ENCODE peak calls at places on chromosomes 12 and 14, in four cellular contexts. One of them, this sample, is unnamed.

GRCh38 chr12:129701536-129702165 is 202.2 kb downstream of the TMEM132D start:
- DNase-seq in NCI-H2081: no peak
- DNase-seq in WTC11: no peak
- DNase-seq in HL-60: no peak
- DNase-seq in this sample: no peak

GRCh38 chr14:77714926-77715325 is 7.0 kb downstream of the SLIRP start:
- DNase-seq in HL-60: no peak
- DNase-seq in WTC11: no peak
- DNase-seq in NCI-H2081: no peak
- DNase-seq in this sample: no peak

GRCh38 chr12:41709463-41710285 is 435.0 kb downstream of the GXYLT1 start:
- DNase-seq in WTC11: no peak
- DNase-seq in NCI-H2081: no peak
- DNase-seq in HL-60: no peak
- DNase-seq in this sample: no peak

GRCh38 chr12:41932470-41932991 is 212.1 kb downstream of the GXYLT1 start:
- DNase-seq in NCI-H2081: peak
- DNase-seq in HL-60: no peak
- DNase-seq in WTC11: peak
- DNase-seq in this sample: peak

GRCh38 chr12:85874064-85874463 is at the start of gene NTS:
- DNase-seq in HL-60: no peak
- DNase-seq in NCI-H2081: peak
- DNase-seq in WTC11: no peak
- DNase-seq in this sample: no peak

GRCh38 chr12:2347844-2348476 is 295.2 kb downstream of the CACNA1C start:
- DNase-seq in NCI-H2081: no peak
- DNase-seq in WTC11: no peak
- DNase-seq in HL-60: no peak
- DNase-seq in this sample: no peak

GRCh38 chr12:48779869-48780268 is 9.0 kb downstream of the ADCY6 start:
- DNase-seq in HL-60: peak
- DNase-seq in WTC11: no peak
- DNase-seq in NCI-H2081: no peak
- DNase-seq in this sample: no peak

GRCh38 chr12:79555006-79555925 is 135.5 kb downstream of the PAWR start:
- DNase-seq in HL-60: no peak
- DNase-seq in WTC11: no peak
- DNase-seq in NCI-H2081: peak
- DNase-seq in this sample: peak

GRCh38 chr12:64946132-64946829 is 121.8 kb downstream of the TBC1D30 start:
- DNase-seq in NCI-H2081: peak
- DNase-seq in WTC11: no peak
- DNase-seq in HL-60: no peak
- DNase-seq in this sample: peak

GRCh38 chr12:124939428-124940142 is 25.1 kb upstream of the UBC start:
- DNase-seq in HL-60: peak
- DNase-seq in WTC11: peak
- DNase-seq in NCI-H2081: no peak
- DNase-seq in this sample: no peak

GRCh38 chr14:23066368-23066767 is 9.0 kb upstream of the CDH24 start:
- DNase-seq in NCI-H2081: no peak
- DNase-seq in HL-60: no peak
- DNase-seq in WTC11: no peak
- DNase-seq in this sample: no peak

GRCh38 chr12:76312314-76312713 is 35.9 kb downstream of the BBS10 start:
- DNase-seq in NCI-H2081: no peak
- DNase-seq in WTC11: no peak
- DNase-seq in HL-60: no peak
- DNase-seq in this sample: no peak

GRCh38 chr12:54419088-54419887 is at the start of gene ITGA5:
- DNase-seq in NCI-H2081: no peak
- DNase-seq in WTC11: peak
- DNase-seq in HL-60: peak
- DNase-seq in this sample: peak

GRCh38 chr12:14618990-14619389 is 51.3 kb upstream of the PLBD1 start:
- DNase-seq in HL-60: no peak
- DNase-seq in NCI-H2081: no peak
- DNase-seq in WTC11: no peak
- DNase-seq in this sample: no peak

GRCh38 chr14:55052259-55052930 is 948 bp downstream of the MAPK1IP1L start:
- DNase-seq in HL-60: no peak
- DNase-seq in NCI-H2081: no peak
- DNase-seq in WTC11: no peak
- DNase-seq in this sample: no peak

GRCh38 chr12:108193922-108194321 is 64.8 kb downstream of the WSCD2 start:
- DNase-seq in NCI-H2081: peak
- DNase-seq in HL-60: no peak
- DNase-seq in WTC11: peak
- DNase-seq in this sample: no peak

GRCh38 chr12:13982010-13982409 is 608 bp upstream of the GRIN2B start:
- DNase-seq in HL-60: no peak
- DNase-seq in NCI-H2081: peak
- DNase-seq in WTC11: peak
- DNase-seq in this sample: no peak

GRCh38 chr12:118618695-118619094 is 242.3 kb downstream of the SUDS3 start:
- DNase-seq in WTC11: no peak
- DNase-seq in HL-60: no peak
- DNase-seq in NCI-H2081: no peak
- DNase-seq in this sample: no peak

GRCh38 chr14:89243765-89244164 is 173.3 kb downstream of the FOXN3 start:
- DNase-seq in NCI-H2081: no peak
- DNase-seq in HL-60: no peak
- DNase-seq in WTC11: no peak
- DNase-seq in this sample: no peak

GRCh38 chr12:27319394-27319793 is 13.2 kb upstream of the BMAL2 start:
- DNase-seq in WTC11: no peak
- DNase-seq in HL-60: no peak
- DNase-seq in NCI-H2081: no peak
- DNase-seq in this sample: no peak

GRCh38 chr12:29725587-29726320 is 58.0 kb downstream of the TMTC1 start:
- DNase-seq in HL-60: no peak
- DNase-seq in WTC11: no peak
- DNase-seq in NCI-H2081: no peak
- DNase-seq in this sample: peak

GRCh38 chr14:78162202-78162601 is 8.0 kb upstream of the NRXN3 start:
- DNase-seq in NCI-H2081: no peak
- DNase-seq in WTC11: no peak
- DNase-seq in HL-60: no peak
- DNase-seq in this sample: no peak

GRCh38 chr12:55074771-55075170 is 51.4 kb upstream of the OR9K2 start:
- DNase-seq in WTC11: no peak
- DNase-seq in NCI-H2081: no peak
- DNase-seq in HL-60: no peak
- DNase-seq in this sample: no peak

GRCh38 chr14:74882103-74882920 is 596 bp downstream of the DLST start:
- DNase-seq in WTC11: no peak
- DNase-seq in HL-60: no peak
- DNase-seq in NCI-H2081: peak
- DNase-seq in this sample: no peak

GRCh38 chr12:72444566-72444965 is 172.4 kb downstream of the TRHDE start:
- DNase-seq in NCI-H2081: no peak
- DNase-seq in WTC11: no peak
- DNase-seq in HL-60: no peak
- DNase-seq in this sample: no peak